ENCODE peak calls at places on chromosome 22, in ten cellular contexts. Y, E, O, T, M, I, C, R, G and Q are unnamed samples.

GRCh38 chr22:43474161-43475101 is 62.6 kb downstream of the MPPED1 start:
- DNase-seq in T (no peak), E (no peak), R (no peak), I (no peak), M (no peak), C (no peak), O (no peak), G (no peak), Y (no peak), Q (no peak)

GRCh38 chr22:39543095-39543494 is 10.5 kb upstream of the RPS19BP1 start:
- DNase-seq in I (peak), R (peak), T (no peak), G (no peak), M (peak), C (no peak), Y (no peak), E (peak), O (no peak), Q (no peak)

GRCh38 chr22:49929553-49929979 is 11.1 kb downstream of the CRELD2 start:
- DNase-seq in E (peak), M (peak), Y (no peak), C (peak), R (peak), I (peak), O (peak), G (peak), T (no peak), Q (peak)

GRCh38 chr22:38865201-38866023 is 6.6 kb downstream of the CBX6 start:
- DNase-seq in M (no peak), Y (no peak), G (no peak), C (no peak), E (no peak), R (no peak), O (no peak), I (no peak), T (no peak), Q (no peak)

GRCh38 chr22:44933829-44934735 is 75.7 kb downstream of the PHF21B start:
- DNase-seq in M (no peak), C (no peak), Y (no peak), E (no peak), O (no peak), T (no peak), I (no peak), G (no peak), R (no peak), Q (no peak)

GRCh38 chr22:17726561-17727243 is 47.6 kb downstream of the BID start:
- DNase-seq in E (no peak), T (no peak), I (peak), M (no peak), C (no peak), O (no peak), G (no peak), R (no peak), Y (peak), Q (no peak)

GRCh38 chr22:19604711-19605268 is 80.6 kb upstream of the CLDN5 start:
- DNase-seq in Y (no peak), T (no peak), R (no peak), G (no peak), M (peak), I (no peak), E (no peak), O (no peak), C (no peak), Q (no peak)

GRCh38 chr22:41021039-41021654 is 70.0 kb downstream of the RBX1 start:
- DNase-seq in G (no peak), T (no peak), I (no peak), C (no peak), Y (no peak), O (no peak), E (peak), M (no peak), R (peak), Q (no peak)

GRCh38 chr22:36211237-36211881 is 9.8 kb upstream of the APOL4 start:
- DNase-seq in R (no peak), E (no peak), T (no peak), O (peak), I (peak), M (no peak), Y (no peak), G (no peak), C (no peak), Q (peak)

GRCh38 chr22:49013707-49014106 is 814.0 kb downstream of the BRD1 start:
- DNase-seq in I (no peak), T (no peak), Y (no peak), C (no peak), R (no peak), M (no peak), G (no peak), O (no peak), E (no peak), Q (no peak)

GRCh38 chr22:41917375-41917905 is 2.6 kb upstream of the SHISA8 start:
- DNase-seq in C (no peak), E (no peak), M (no peak), Y (no peak), O (no peak), T (no peak), R (no peak), I (no peak), G (no peak), Q (no peak)

GRCh38 chr22:30643055-30643875 is 7.7 kb downstream of the SLC35E4 start:
- DNase-seq in M (no peak), C (no peak), E (no peak), Y (no peak), I (no peak), G (no peak), R (no peak), T (no peak), O (no peak), Q (no peak)

GRCh38 chr22:22076361-22076760 is 93.8 kb upstream of the TOP3B start:
- DNase-seq in T (peak), G (no peak), I (no peak), C (no peak), Y (no peak), R (no peak), O (no peak), M (no peak), E (no peak), Q (no peak)

GRCh38 chr22:41181349-41182241 is 23.5 kb upstream of the L3MBTL2 start:
- DNase-seq in E (no peak), O (no peak), G (no peak), M (no peak), I (peak), Y (no peak), T (no peak), C (no peak), R (no peak), Q (peak)

GRCh38 chr22:23796461-23796860 is 9.7 kb downstream of the SMARCB1 start:
- DNase-seq in T (no peak), M (no peak), E (no peak), O (no peak), R (no peak), G (no peak), C (no peak), Y (no peak), I (no peak), Q (no peak)

GRCh38 chr22:42688241-42688913 is 32.3 kb downstream of the A4GALT start:
- DNase-seq in I (peak), T (peak), R (peak), E (peak), C (no peak), G (no peak), O (peak), M (peak), Y (peak), Q (peak)

GRCh38 chr22:42680648-42681047 is 31.5 kb upstream of the CYB5R3 start:
- DNase-seq in T (no peak), E (no peak), I (peak), M (no peak), Y (peak), R (no peak), C (no peak), O (peak), G (no peak), Q (peak)

GRCh38 chr22:24230911-24231656 is 13.8 kb downstream of the GGT5 start:
- DNase-seq in E (peak), O (no peak), T (no peak), Y (no peak), I (no peak), C (peak), R (no peak), G (peak), M (peak), Q (no peak)

GRCh38 chr22:32564170-32565001 is 89.8 kb downstream of the FBXO7 start:
- DNase-seq in E (no peak), Y (no peak), T (no peak), R (no peak), M (no peak), O (peak), G (no peak), C (no peak), I (peak), Q (peak)

GRCh38 chr22:47192106-47192650 is 429.7 kb downstream of the TBC1D22A start:
- DNase-seq in O (no peak), Y (no peak), M (no peak), G (no peak), C (no peak), R (no peak), T (no peak), I (no peak), E (no peak), Q (no peak)

GRCh38 chr22:39514373-39514973 is 5.9 kb upstream of the ATF4 start:
- DNase-seq in M (no peak), O (peak), R (peak), T (no peak), I (peak), E (peak), G (no peak), Y (no peak), C (no peak), Q (no peak)